ENCODE peak calls at places on chromosomes 1 and 21, in seven cellular contexts. O is SJSA1; F is heart right ventricle; L is esophagus squamous epithelium; S is GM23338; U is PC-3; P is CD8-positive, alpha-beta memory T cell. H is an unnamed sample. For H3K4me1, the result is how much of the 10 kb centered on the place peaks cover.

GRCh38 chr1:6003568-6004411 is 11.6 kb upstream of the NPHP4 start:
- DNase-seq in P (peak), O (no peak), F (no peak), S (no peak), L (no peak), U (no peak), H (no peak)

GRCh38 chr1:11320153-11320936 is 47.3 kb downstream of the UBIAD1 start:
- DNase-seq in S (peak), L (no peak), F (no peak), O (no peak), U (peak), P (peak), H (no peak)

GRCh38 chr21:26883768-26884167 is 38.6 kb upstream of the ADAMTS1 start:
- DNase-seq in L (no peak), F (no peak), U (no peak), S (no peak), P (no peak), O (no peak), H (no peak)

GRCh38 chr1:155195201-155196102 is 12.2 kb downstream of the THBS3 start:
- DNase-seq in U (no peak), O (no peak), F (no peak), L (no peak), P (peak), S (peak), H (no peak)

GRCh38 chr1:19268445-19268844 is 16.8 kb downstream of the MRTO4 start:
- DNase-seq in P (no peak), U (no peak), F (no peak), S (no peak), L (no peak), O (no peak), H (no peak)

GRCh38 chr21:32474179-32475059 is 61.9 kb downstream of the EVA1C start:
- DNase-seq in U (peak), F (no peak), O (no peak), S (no peak), L (no peak), P (no peak), H (no peak)

GRCh38 chr1:242147096-242147976 is 148.4 kb upstream of the MAP1LC3C start:
- DNase-seq in U (peak), O (no peak), S (peak), F (no peak), P (no peak), L (no peak), H (no peak)

GRCh38 chr1:38786040-38786436 is 73.5 kb downstream of the RRAGC start:
- DNase-seq in F (no peak), O (peak), U (no peak), P (no peak), L (no peak), S (no peak), H (no peak)

GRCh38 chr1:18249691-18250090 is 142.1 kb downstream of the IGSF21 start:
- DNase-seq in F (no peak), S (no peak), O (no peak), L (no peak), U (no peak), P (no peak), H (no peak)

GRCh38 chr1:85049735-85050166 is 1.5 kb upstream of the MCOLN3 start:
- DNase-seq in F (no peak), S (peak), P (no peak), O (no peak), L (no peak), U (no peak), H (no peak)

GRCh38 chr1:247368501-247368900 is 36.8 kb upstream of the ZNF496 start:
- DNase-seq in U (no peak), F (no peak), L (no peak), S (no peak), P (no peak), O (no peak), H (no peak)

GRCh38 chr1:47440849-47441170 is 3.0 kb downstream of the FOXD2 start:
- DNase-seq in P (no peak), O (no peak), S (no peak), L (no peak), F (no peak), U (no peak), H (no peak)

GRCh38 chr1:32525053-32525452 is 14.2 kb upstream of the ZBTB8A start:
- DNase-seq in O (no peak), F (no peak), L (no peak), P (no peak), S (no peak), U (peak), H (no peak)

GRCh38 chr21:26070822-26071425 is 99.6 kb downstream of the APP start:
- DNase-seq in F (peak), U (peak), L (no peak), P (peak), O (no peak), S (peak), H (no peak)

GRCh38 chr1:186093437-186093836 is 281.6 kb downstream of the TPR start:
- DNase-seq in S (no peak), P (no peak), F (peak), U (peak), O (no peak), L (no peak), H (no peak)

GRCh38 chr1:226798427-226799411 is 59.6 kb upstream of the ITPKB start:
- DNase-seq in L (no peak), U (no peak), F (no peak), S (no peak), P (peak), O (no peak), H (no peak)

GRCh38 chr1:97139512-97139911 is 417.9 kb downstream of the PTBP2 start:
- DNase-seq in S (no peak), O (no peak), P (no peak), L (no peak), U (no peak), F (no peak), H (no peak)

GRCh38 chr21:44697811-44698734 is 1.1 kb downstream of the KRTAP10-12 start:
- DNase-seq in S (peak), F (no peak), P (no peak), O (no peak), L (no peak), U (no peak), H (no peak)

GRCh38 chr1:205917466-205918248 is 25.6 kb downstream of the SLC26A9 start:
- DNase-seq in F (no peak), O (no peak), P (no peak), S (no peak), U (no peak), L (no peak), H (no peak)

GRCh38 chr1:169601096-169601881 is 15.0 kb upstream of the F5 start:
- DNase-seq in F (no peak), P (peak), O (no peak), S (peak), U (peak), L (no peak), H (no peak)

GRCh38 chr1:58180537-58180936 is 366.0 kb downstream of the OMA1 start:
- DNase-seq in P (no peak), F (no peak), U (no peak), L (no peak), O (no peak), S (no peak), H (no peak)

GRCh38 chr1:161763522-161764098 is 2.5 kb upstream of the ATF6 start:
- DNase-seq in F (no peak), O (no peak), P (peak), L (no peak), U (peak), S (peak), H (no peak)

GRCh38 chr1:53585116-53585515 is 125.9 kb downstream of the DMRTB1 start:
- DNase-seq in O (no peak), F (no peak), U (no peak), L (no peak), S (no peak), P (peak), H (no peak)

GRCh38 chr21:26769613-26770188 is 75.5 kb downstream of the ADAMTS1 start:
- DNase-seq in U (peak), P (no peak), L (no peak), S (peak), O (no peak), F (peak), H (no peak)

GRCh38 chr1:150028322-150028721 is 17.8 kb upstream of the OTUD7B start:
- DNase-seq in S (no peak), U (no peak), O (no peak), P (no peak), F (no peak), L (no peak), H (no peak)

GRCh38 chr1:87804128-87804527 is 475.4 kb downstream of the LMO4 start:
- DNase-seq in O (no peak), S (no peak), U (no peak), F (no peak), P (no peak), L (no peak), H (no peak)

GRCh38 chr1:78743626-78744025 is 94.0 kb downstream of the IFI44 start:
- DNase-seq in O (no peak), P (no peak), U (peak), S (no peak), L (no peak), F (no peak), H (no peak)

GRCh38 chr1:82154231-82154630 is 353.5 kb downstream of the ADGRL2 start:
- DNase-seq in F (no peak), L (no peak), P (no peak), S (peak), O (no peak), U (no peak), H (no peak)

GRCh38 chr1:24970399-24970753 is 40.3 kb upstream of the RUNX3 start:
- DNase-seq in U (peak), F (no peak), L (no peak), O (peak), S (peak), P (no peak), H (no peak)

GRCh38 chr1:248786106-248786665 is 30.6 kb upstream of the LYPD8 start:
- DNase-seq in L (no peak), S (no peak), O (no peak), U (peak), F (no peak), P (no peak), H (no peak)

GRCh38 chr1:34822202-34822601 is 29.4 kb downstream of the GJA4 start:
- DNase-seq in S (no peak), O (no peak), P (no peak), L (no peak), U (no peak), F (no peak), H (no peak)

GRCh38 chr1:171801395-171801990 is 20.0 kb downstream of the METTL13 start:
- DNase-seq in O (no peak), S (peak), L (no peak), U (peak), F (no peak), P (no peak), H (no peak)

GRCh38 chr1:91968334-91968733 is 19.1 kb downstream of the BRDT start:
- DNase-seq in P (no peak), F (no peak), S (no peak), O (no peak), U (no peak), L (no peak), H (no peak)

DNA sequence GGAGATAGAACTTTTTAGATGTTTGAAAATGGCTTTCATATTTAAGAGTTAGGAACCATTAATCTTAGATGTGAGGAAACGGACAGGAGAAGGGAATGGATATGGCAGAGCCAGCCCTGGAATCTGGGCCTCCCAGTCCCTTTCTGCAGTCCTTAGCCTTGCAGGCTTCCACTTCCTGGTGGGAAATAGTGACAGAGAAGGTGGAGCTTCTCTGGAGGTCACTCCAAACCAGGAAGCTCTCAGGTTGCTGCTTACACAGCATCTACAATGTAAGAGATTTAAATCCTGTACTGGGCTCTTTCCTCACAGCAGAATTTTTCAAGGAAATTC is 2.5 kb downstream of the S100A11 start:
- DNase-seq in O (no peak), S (no peak), P (no peak), L (no peak), F (no peak), U (no peak), H (no peak)
- H3K27ac ChIP-seq in O (no peak), S (no peak), P (peak), L (peak), F (peak), U (peak), H (peak)

GRCh38 chr1:42946120-42947009 is 12.3 kb downstream of the SLC2A1 start:
- DNase-seq in S (no peak), L (no peak), P (no peak), F (no peak), O (no peak), U (no peak), H (no peak)
- H3K4me1 ChIP-seq in S (half or more), L (half or more), P (half or more), F (half or more), O (half or more), U (half or more), H (half or more)

GRCh38 chr1:67766117-67766978 is 66.9 kb downstream of the GNG12 start:
- DNase-seq in F (peak), O (peak), S (peak), U (peak), P (peak), L (no peak), H (peak)
- H3K27ac ChIP-seq in F (no peak), O (peak), S (no peak), U (peak), P (no peak), L (no peak), H (peak)

GRCh38 chr1:63069214-63069613 is 253.2 kb upstream of the FOXD3 start:
- DNase-seq in O (no peak), L (no peak), U (no peak), F (no peak), P (no peak), S (no peak), H (no peak)

GRCh38 chr1:63063367-63063766 is 259.0 kb upstream of the FOXD3 start:
- DNase-seq in L (no peak), U (no peak), F (no peak), S (peak), P (no peak), O (no peak), H (no peak)

GRCh38 chr1:63064135-63064534 is 258.2 kb upstream of the FOXD3 start:
- DNase-seq in O (no peak), S (peak), P (no peak), L (no peak), U (no peak), F (no peak), H (no peak)

GRCh38 chr1:63073530-63074306 is 248.6 kb upstream of the FOXD3 start:
- DNase-seq in L (no peak), O (no peak), U (no peak), F (no peak), S (peak), P (no peak), H (no peak)

DNA sequence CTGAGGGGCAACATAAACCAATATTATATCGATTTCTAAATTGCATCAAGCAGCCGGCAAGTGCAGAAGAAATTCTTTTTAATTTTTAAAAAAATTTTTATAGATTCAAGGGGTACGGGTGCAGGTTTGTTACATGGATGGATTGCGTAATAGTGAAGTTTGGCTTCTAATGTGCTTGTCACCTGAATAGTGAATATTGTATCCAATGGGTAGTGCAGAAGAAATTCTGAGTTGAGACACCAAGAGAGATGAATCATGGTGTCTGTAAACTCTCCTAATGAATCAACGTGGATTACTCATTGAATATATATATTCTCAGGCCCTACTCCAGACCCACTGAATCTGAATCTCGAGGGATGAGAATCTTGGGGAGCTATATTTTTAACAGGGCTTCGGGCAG is 253.7 kb upstream of the FOXD3 start:
- DNase-seq in U (peak), F (no peak), P (no peak), S (no peak), O (no peak), L (no peak), H (no peak)
- H3K4me1 ChIP-seq in U (under half), F (under half), P (under half), S (under half), O (under half), L (under half), H (under half)

DNA sequence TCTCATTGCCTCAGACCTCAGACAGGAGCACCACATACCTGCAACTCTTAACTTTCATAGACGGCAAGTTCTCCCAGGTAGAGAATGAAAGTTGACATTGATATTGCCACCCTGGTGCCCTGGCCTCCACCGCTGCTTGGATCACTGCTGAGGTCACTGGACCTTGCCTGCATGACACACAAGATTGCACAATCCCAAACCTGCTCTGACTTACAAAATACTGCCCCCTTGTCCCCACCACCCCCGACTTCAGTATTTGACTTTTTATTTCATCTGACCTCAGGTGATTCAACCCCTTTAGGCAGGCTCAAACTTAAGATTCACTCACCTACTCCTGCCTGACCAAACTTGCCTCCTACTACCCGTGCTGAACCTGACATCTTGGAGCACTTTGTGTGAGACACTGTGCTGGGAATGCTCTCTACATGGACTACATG is 43.1 kb upstream of the S1PR1 start:
- DNase-seq in S (no peak), P (no peak), U (no peak), L (no peak), F (no peak), O (no peak), H (no peak)
- H3K27ac ChIP-seq in S (no peak), P (no peak), U (no peak), L (no peak), F (no peak), O (no peak), H (no peak)

DNA sequence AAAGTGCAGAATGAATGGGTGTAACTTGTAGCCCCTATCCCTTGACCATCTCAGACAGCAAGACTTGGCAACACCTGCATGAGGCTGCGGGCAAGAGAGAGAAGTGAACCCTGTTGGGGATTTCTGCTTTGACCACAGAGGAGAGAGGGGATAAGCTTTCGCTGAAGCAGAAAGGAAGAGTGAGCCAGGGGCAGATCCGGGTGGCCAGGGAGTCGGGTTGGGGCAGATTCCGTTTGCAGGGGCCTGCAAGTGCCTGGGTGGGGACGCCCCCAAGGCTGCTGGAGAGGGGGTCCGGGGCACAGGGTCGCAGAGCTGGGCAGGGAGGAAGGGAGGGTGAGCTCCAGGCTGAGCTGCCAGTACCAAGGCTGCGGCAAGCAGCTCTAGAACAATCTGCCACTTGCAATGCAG is 25.3 kb upstream of the PIK3CD start:
- DNase-seq in F (no peak), L (no peak), U (no peak), O (no peak), P (no peak), S (no peak), H (no peak)
- H3K4me1 ChIP-seq in F (under half), L (under half), U (under half), O (under half), P (under half), S (under half), H (under half)

GRCh38 chr1:156506450-156506849 is 5.9 kb upstream of the MEF2D start:
- DNase-seq in O (no peak), L (no peak), U (no peak), S (no peak), P (no peak), F (no peak), H (no peak)

GRCh38 chr1:156508205-156508954 is 7.8 kb upstream of the MEF2D start:
- DNase-seq in F (peak), U (no peak), P (no peak), S (no peak), O (no peak), L (no peak), H (peak)

GRCh38 chr1:156509424-156510035 is 9.0 kb upstream of the MEF2D start:
- DNase-seq in S (no peak), F (no peak), P (no peak), L (no peak), O (no peak), U (no peak), H (no peak)

GRCh38 chr1:156510709-156511108 is 10.1 kb upstream of the MEF2D start:
- DNase-seq in O (no peak), F (peak), L (no peak), P (no peak), U (no peak), S (no peak), H (peak)

DNA sequence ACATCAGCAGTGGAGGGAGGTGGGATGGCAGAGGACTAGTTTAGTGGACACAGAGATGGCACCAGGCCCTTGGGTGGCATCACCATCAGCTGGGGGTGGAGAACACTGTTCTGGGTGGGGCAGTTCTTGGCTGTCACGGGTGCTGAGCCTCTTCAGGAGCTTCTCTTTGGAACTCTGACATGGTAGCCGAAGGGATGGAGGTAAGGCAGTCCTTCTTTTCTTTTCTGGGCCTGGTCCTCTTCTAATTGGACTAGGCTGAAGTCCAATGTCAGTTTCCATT is 8.3 kb upstream of the MEF2D start:
- DNase-seq in L (no peak), F (no peak), U (no peak), S (no peak), P (no peak), O (no peak), H (no peak)
- H3K27ac ChIP-seq in L (peak), F (peak), U (no peak), S (no peak), P (no peak), O (no peak), H (peak)

DNA sequence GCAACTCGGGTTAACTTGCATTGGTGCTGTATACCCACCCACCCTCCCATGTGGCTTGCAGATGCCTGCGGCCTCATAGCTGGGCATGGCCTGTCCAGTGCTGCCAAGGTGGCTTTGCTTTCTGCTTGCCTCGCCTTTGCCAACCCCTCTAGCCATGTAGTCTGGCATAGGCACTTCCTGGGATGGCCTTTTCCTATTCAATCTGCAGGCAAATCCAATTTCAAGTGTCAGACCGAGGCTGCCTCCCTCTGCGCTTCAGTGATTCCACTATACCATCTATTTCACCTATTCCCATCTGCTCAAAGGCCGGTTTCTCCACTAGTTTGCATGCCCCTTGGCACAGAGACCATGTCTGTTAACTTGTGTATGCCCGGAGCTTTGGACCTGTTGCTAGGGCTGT is 3.7 kb upstream of the ZBTB21 start:
- DNase-seq in L (no peak), P (no peak), F (no peak), U (no peak), O (no peak), S (no peak), H (no peak)
- H3K4me1 ChIP-seq in L (half or more), P (under half), F (under half), U (under half), O (under half), S (under half), H (under half)

DNA sequence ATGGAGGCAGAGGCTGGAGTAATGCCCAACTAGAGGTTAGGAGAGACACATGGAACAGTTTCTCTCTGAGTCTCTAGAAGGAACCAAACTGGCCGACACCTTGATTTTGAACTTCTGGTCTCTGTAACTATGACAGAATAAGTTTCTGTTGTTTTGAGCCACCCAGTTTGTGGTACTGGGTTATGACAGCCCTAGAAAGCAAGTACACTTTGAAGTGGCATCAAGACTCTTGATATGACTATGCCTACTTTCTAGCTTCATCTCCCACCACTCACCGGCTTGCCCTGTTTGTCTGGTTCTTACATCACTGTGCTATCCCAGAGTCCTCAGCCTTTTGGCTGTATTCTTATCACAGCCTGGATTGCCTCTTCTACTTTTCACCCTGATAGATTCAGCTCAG is 230.3 kb upstream of the USP24 start:
- DNase-seq in S (no peak), L (no peak), U (no peak), O (no peak), F (no peak), P (no peak), H (no peak)
- H3K27ac ChIP-seq in S (no peak), L (no peak), U (no peak), O (no peak), F (no peak), P (no peak), H (no peak)

H was measured in thoracic aorta.